ENCODE peak calls at places on chromosomes 16 and 17, in eight cellular contexts. One of them, this sample, is unnamed.

GRCh38 chr16:19282101-19282500 is 3.4 kb upstream of the CLEC19A start:
- DNase-seq in GM12878: no peak
- DNase-seq in A549: no peak
- DNase-seq in HCT116: no peak
- DNase-seq in H1: no peak
- DNase-seq in K562: no peak
- DNase-seq in IMR-90: no peak
- DNase-seq in endothelial cell of umbilical vein: no peak
- DNase-seq in this sample: peak

GRCh38 chr16:3508736-3509135 is 7.9 kb downstream of the CLUAP1 start:
- DNase-seq in GM12878: no peak
- DNase-seq in A549: no peak
- DNase-seq in HCT116: no peak
- DNase-seq in H1: no peak
- DNase-seq in K562: no peak
- DNase-seq in IMR-90: no peak
- DNase-seq in endothelial cell of umbilical vein: no peak
- DNase-seq in this sample: no peak

GRCh38 chr17:17595755-17596154 is 4.2 kb upstream of the PEMT start:
- DNase-seq in GM12878: no peak
- DNase-seq in A549: no peak
- DNase-seq in HCT116: no peak
- DNase-seq in H1: no peak
- DNase-seq in K562: no peak
- DNase-seq in IMR-90: no peak
- DNase-seq in endothelial cell of umbilical vein: no peak
- DNase-seq in this sample: no peak

GRCh38 chr17:3962217-3963069 is 1.8 kb downstream of the ATP2A3 start:
- DNase-seq in GM12878: no peak
- DNase-seq in A549: no peak
- DNase-seq in HCT116: no peak
- DNase-seq in H1: no peak
- DNase-seq in K562: no peak
- DNase-seq in IMR-90: no peak
- DNase-seq in endothelial cell of umbilical vein: no peak
- DNase-seq in this sample: no peak

GRCh38 chr17:39683295-39683939 is 4.4 kb downstream of the PGAP3 start:
- DNase-seq in GM12878: no peak
- DNase-seq in A549: no peak
- DNase-seq in HCT116: no peak
- DNase-seq in H1: no peak
- DNase-seq in K562: peak
- DNase-seq in IMR-90: no peak
- DNase-seq in endothelial cell of umbilical vein: no peak
- DNase-seq in this sample: no peak

GRCh38 chr16:72705806-72706205 is 342.1 kb downstream of the ZFHX3 start:
- DNase-seq in GM12878: no peak
- DNase-seq in A549: no peak
- DNase-seq in HCT116: no peak
- DNase-seq in H1: no peak
- DNase-seq in K562: no peak
- DNase-seq in IMR-90: no peak
- DNase-seq in endothelial cell of umbilical vein: no peak
- DNase-seq in this sample: no peak

GRCh38 chr17:27446569-27447301 is 9.5 kb upstream of the KSR1 start:
- DNase-seq in GM12878: no peak
- DNase-seq in A549: no peak
- DNase-seq in HCT116: no peak
- DNase-seq in H1: no peak
- DNase-seq in K562: peak
- DNase-seq in IMR-90: peak
- DNase-seq in endothelial cell of umbilical vein: peak
- DNase-seq in this sample: no peak

GRCh38 chr16:61596648-61597047 is 439.6 kb downstream of the CDH8 start:
- DNase-seq in GM12878: no peak
- DNase-seq in A549: no peak
- DNase-seq in HCT116: no peak
- DNase-seq in H1: no peak
- DNase-seq in K562: no peak
- DNase-seq in IMR-90: no peak
- DNase-seq in endothelial cell of umbilical vein: no peak
- DNase-seq in this sample: no peak

GRCh38 chr16:9797306-9797705 is 384.9 kb downstream of the GRIN2A start:
- DNase-seq in GM12878: no peak
- DNase-seq in A549: no peak
- DNase-seq in HCT116: no peak
- DNase-seq in H1: no peak
- DNase-seq in K562: no peak
- DNase-seq in IMR-90: no peak
- DNase-seq in endothelial cell of umbilical vein: peak
- DNase-seq in this sample: peak

GRCh38 chr16:85157813-85158701 is 45.8 kb upstream of the CIBAR2 start:
- DNase-seq in GM12878: peak
- DNase-seq in A549: no peak
- DNase-seq in HCT116: no peak
- DNase-seq in H1: peak
- DNase-seq in K562: no peak
- DNase-seq in IMR-90: no peak
- DNase-seq in endothelial cell of umbilical vein: no peak
- DNase-seq in this sample: peak

GRCh38 chr16:75139498-75139897 is 8.8 kb upstream of the ZFP1 start:
- DNase-seq in GM12878: no peak
- DNase-seq in A549: no peak
- DNase-seq in HCT116: no peak
- DNase-seq in H1: no peak
- DNase-seq in K562: no peak
- DNase-seq in IMR-90: no peak
- DNase-seq in endothelial cell of umbilical vein: no peak
- DNase-seq in this sample: no peak

GRCh38 chr17:38575781-38576180 is 30.0 kb downstream of the SRCIN1 start:
- DNase-seq in GM12878: no peak
- DNase-seq in A549: no peak
- DNase-seq in HCT116: no peak
- DNase-seq in H1: no peak
- DNase-seq in K562: no peak
- DNase-seq in IMR-90: no peak
- DNase-seq in endothelial cell of umbilical vein: no peak
- DNase-seq in this sample: no peak

GRCh38 chr17:7853693-7854043 is 1.2 kb upstream of the TMEM88 start:
- DNase-seq in GM12878: no peak
- DNase-seq in A549: no peak
- DNase-seq in HCT116: no peak
- DNase-seq in H1: peak
- DNase-seq in K562: no peak
- DNase-seq in IMR-90: no peak
- DNase-seq in endothelial cell of umbilical vein: no peak
- DNase-seq in this sample: no peak

GRCh38 chr17:44972953-44973352 is 4.8 kb upstream of the C1QL1 start:
- DNase-seq in GM12878: no peak
- DNase-seq in A549: no peak
- DNase-seq in HCT116: no peak
- DNase-seq in H1: no peak
- DNase-seq in K562: no peak
- DNase-seq in IMR-90: peak
- DNase-seq in endothelial cell of umbilical vein: no peak
- DNase-seq in this sample: peak

GRCh38 chr17:67366193-67367157 is at the start of gene PSMD12:
- DNase-seq in GM12878: peak
- DNase-seq in A549: peak
- DNase-seq in HCT116: peak
- DNase-seq in H1: peak
- DNase-seq in K562: peak
- DNase-seq in IMR-90: peak
- DNase-seq in endothelial cell of umbilical vein: peak
- DNase-seq in this sample: peak
- TF ChIP-seq POLR2A in GM12878: peak
- TF ChIP-seq POLR2A in A549: peak
- TF ChIP-seq POLR2A in HCT116: peak
- TF ChIP-seq POLR2A in H1: peak
- TF ChIP-seq POLR2A in K562: peak
- TF ChIP-seq POLR2A in IMR-90: peak
- TF ChIP-seq POLR2A in endothelial cell of umbilical vein: peak
- TF ChIP-seq POLR2A in this sample: peak

DNA sequence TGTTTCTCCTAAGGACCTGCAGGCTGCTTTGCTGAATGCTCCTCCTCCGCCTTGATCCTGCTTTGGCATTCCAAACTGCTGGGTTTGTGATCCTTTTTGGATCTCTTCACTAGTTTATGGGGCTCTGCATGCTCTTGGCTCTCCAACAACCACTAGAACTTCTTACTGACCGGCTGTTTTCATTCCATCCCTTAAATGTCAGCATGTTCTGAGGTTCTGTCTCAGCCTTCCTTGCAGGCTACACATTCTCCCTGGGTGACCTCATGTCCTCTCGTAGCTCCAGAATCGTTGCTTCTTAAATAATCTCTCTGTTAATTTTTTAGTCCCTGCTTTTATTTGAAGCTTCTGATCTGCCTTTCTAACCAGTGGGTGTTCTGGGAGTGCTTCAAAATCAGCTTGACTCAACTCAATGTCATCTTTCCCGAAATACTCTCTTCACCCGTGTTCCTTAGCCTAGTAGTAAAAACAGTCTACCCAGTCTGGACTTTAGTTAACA is 119.0 kb upstream of the HS3ST2 start:
- DNase-seq in GM12878: no peak
- DNase-seq in A549: no peak
- DNase-seq in HCT116: no peak
- DNase-seq in H1: no peak
- DNase-seq in K562: no peak
- DNase-seq in IMR-90: peak
- DNase-seq in endothelial cell of umbilical vein: no peak
- DNase-seq in this sample: no peak
- H3K4me2 ChIP-seq in GM12878: no peak
- H3K4me2 ChIP-seq in A549: no peak
- H3K4me2 ChIP-seq in HCT116: no peak
- H3K4me2 ChIP-seq in H1: no peak
- H3K4me2 ChIP-seq in K562: no peak
- H3K4me2 ChIP-seq in IMR-90: peak
- H3K4me2 ChIP-seq in endothelial cell of umbilical vein: no peak
- H3K4me2 ChIP-seq in this sample: no peak

DNA sequence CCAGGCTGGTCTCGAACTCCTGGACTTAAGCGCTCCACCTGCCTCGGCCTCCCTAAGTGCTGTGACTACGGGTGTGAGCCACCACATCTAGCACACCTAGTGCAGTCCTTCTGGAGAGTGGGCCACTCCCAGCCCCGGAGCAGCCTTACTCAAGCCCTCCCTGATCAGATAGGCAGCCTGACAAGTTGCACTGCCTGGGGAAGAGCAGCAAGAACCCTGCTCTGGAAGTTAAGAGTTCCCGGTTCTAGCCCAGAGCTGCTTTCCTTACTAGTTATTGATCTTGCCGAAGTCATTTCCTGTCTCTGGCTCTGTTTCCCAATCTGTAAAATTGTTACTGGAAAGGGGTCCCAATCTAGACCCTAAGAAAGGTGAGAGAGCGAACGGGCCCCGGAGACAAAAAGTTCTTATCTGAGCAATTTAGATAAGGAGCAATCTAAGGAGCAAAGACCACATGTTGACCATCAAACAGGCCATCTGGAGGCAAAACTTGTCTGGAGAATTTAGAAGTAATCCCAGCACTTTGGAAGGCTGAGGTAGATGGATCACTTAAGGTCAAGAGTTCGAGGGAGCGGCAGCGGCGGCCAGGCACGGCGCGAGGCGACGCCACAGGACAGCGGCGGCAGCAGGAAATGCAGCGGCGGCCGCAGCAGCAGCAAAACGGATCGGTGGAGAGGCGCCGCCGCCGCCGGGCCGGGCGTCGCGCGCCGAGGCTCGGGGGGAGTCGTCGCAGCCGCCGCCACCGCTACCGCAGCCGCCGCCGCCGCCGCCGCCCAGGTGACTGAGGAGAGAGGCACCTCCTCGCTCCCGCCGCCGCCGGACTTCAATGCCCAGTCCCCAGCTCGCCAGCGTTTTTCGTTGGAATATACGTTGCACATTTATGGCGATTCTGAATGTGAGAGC is 4.3 kb upstream of the NAGLU start:
- DNase-seq in GM12878: no peak
- DNase-seq in A549: no peak
- DNase-seq in HCT116: no peak
- DNase-seq in H1: peak
- DNase-seq in K562: peak
- DNase-seq in IMR-90: peak
- DNase-seq in endothelial cell of umbilical vein: peak
- DNase-seq in this sample: peak
- TF ChIP-seq POLR2A in GM12878: peak
- TF ChIP-seq POLR2A in A549: peak
- TF ChIP-seq POLR2A in HCT116: no peak
- TF ChIP-seq POLR2A in H1: no peak
- TF ChIP-seq POLR2A in K562: no peak
- TF ChIP-seq POLR2A in IMR-90: no peak
- TF ChIP-seq POLR2A in endothelial cell of umbilical vein: no peak
- TF ChIP-seq POLR2A in this sample: peak

GRCh38 chr17:73546770-73547345 is 97.4 kb downstream of the SDK2 start:
- DNase-seq in GM12878: no peak
- DNase-seq in A549: peak
- DNase-seq in HCT116: peak
- DNase-seq in H1: peak
- DNase-seq in K562: peak
- DNase-seq in IMR-90: no peak
- DNase-seq in endothelial cell of umbilical vein: no peak
- DNase-seq in this sample: peak
- H3K4me2 ChIP-seq in GM12878: no peak
- H3K4me2 ChIP-seq in A549: no peak
- H3K4me2 ChIP-seq in HCT116: peak
- H3K4me2 ChIP-seq in H1: no peak
- H3K4me2 ChIP-seq in K562: no peak
- H3K4me2 ChIP-seq in IMR-90: no peak
- H3K4me2 ChIP-seq in endothelial cell of umbilical vein: no peak
- H3K4me2 ChIP-seq in this sample: no peak